ENCODE peak calls at places on chromosomes 11 and 22, in ten cellular contexts. One of them, this sample, is unnamed.

GRCh38 chr11:104997288-104997687 is 25.7 kb downstream of the CASP5 start:
- DNase-seq in endothelial cell: no peak
- DNase-seq in HS-5: no peak
- DNase-seq in PC-3: peak
- DNase-seq in GM06990: no peak
- DNase-seq in DMS153: no peak
- DNase-seq in EL: no peak
- DNase-seq in posterior cingulate gyrus: no peak
- DNase-seq in SJSA1: no peak
- DNase-seq in stimulated activated CD8-positive, alpha-beta memory T cell treated with anti-CD3 and anti-CD28 coated beads, Interleukin-7, amount 100 ng/mL, for 1 hour: no peak
- DNase-seq in this sample: no peak

GRCh38 chr11:106178361-106178760 is 100.9 kb downstream of the AASDHPPT start:
- DNase-seq in endothelial cell: no peak
- DNase-seq in HS-5: no peak
- DNase-seq in PC-3: peak
- DNase-seq in GM06990: no peak
- DNase-seq in DMS153: no peak
- DNase-seq in EL: no peak
- DNase-seq in posterior cingulate gyrus: no peak
- DNase-seq in SJSA1: no peak
- DNase-seq in stimulated activated CD8-positive, alpha-beta memory T cell treated with anti-CD3 and anti-CD28 coated beads, Interleukin-7, amount 100 ng/mL, for 1 hour: no peak
- DNase-seq in this sample: no peak

GRCh38 chr11:95301497-95301896 is 70.5 kb upstream of the SESN3 start:
- DNase-seq in endothelial cell: no peak
- DNase-seq in HS-5: no peak
- DNase-seq in PC-3: peak
- DNase-seq in GM06990: no peak
- DNase-seq in DMS153: no peak
- DNase-seq in EL: no peak
- DNase-seq in posterior cingulate gyrus: no peak
- DNase-seq in SJSA1: no peak
- DNase-seq in stimulated activated CD8-positive, alpha-beta memory T cell treated with anti-CD3 and anti-CD28 coated beads, Interleukin-7, amount 100 ng/mL, for 1 hour: no peak
- DNase-seq in this sample: no peak

GRCh38 chr11:121563003-121563402 is 110.2 kb upstream of the SORL1-AS1 start:
- DNase-seq in endothelial cell: no peak
- DNase-seq in HS-5: no peak
- DNase-seq in PC-3: no peak
- DNase-seq in GM06990: no peak
- DNase-seq in DMS153: no peak
- DNase-seq in EL: no peak
- DNase-seq in posterior cingulate gyrus: no peak
- DNase-seq in SJSA1: no peak
- DNase-seq in stimulated activated CD8-positive, alpha-beta memory T cell treated with anti-CD3 and anti-CD28 coated beads, Interleukin-7, amount 100 ng/mL, for 1 hour: no peak
- DNase-seq in this sample: no peak

GRCh38 chr11:86294026-86294425 is 8.0 kb upstream of the HIKESHI start:
- DNase-seq in endothelial cell: no peak
- DNase-seq in HS-5: no peak
- DNase-seq in PC-3: no peak
- DNase-seq in GM06990: no peak
- DNase-seq in DMS153: no peak
- DNase-seq in EL: no peak
- DNase-seq in posterior cingulate gyrus: no peak
- DNase-seq in SJSA1: no peak
- DNase-seq in stimulated activated CD8-positive, alpha-beta memory T cell treated with anti-CD3 and anti-CD28 coated beads, Interleukin-7, amount 100 ng/mL, for 1 hour: no peak
- DNase-seq in this sample: no peak

GRCh38 chr22:22520020-22520656 is at the start of gene ZNF280A:
- DNase-seq in endothelial cell: no peak
- DNase-seq in HS-5: no peak
- DNase-seq in PC-3: no peak
- DNase-seq in GM06990: no peak
- DNase-seq in DMS153: no peak
- DNase-seq in EL: no peak
- DNase-seq in posterior cingulate gyrus: no peak
- DNase-seq in SJSA1: no peak
- DNase-seq in stimulated activated CD8-positive, alpha-beta memory T cell treated with anti-CD3 and anti-CD28 coated beads, Interleukin-7, amount 100 ng/mL, for 1 hour: no peak
- DNase-seq in this sample: peak

GRCh38 chr11:116109228-116109627 is 605.0 kb upstream of the CADM1 start:
- DNase-seq in endothelial cell: no peak
- DNase-seq in HS-5: peak
- DNase-seq in PC-3: peak
- DNase-seq in GM06990: no peak
- DNase-seq in DMS153: no peak
- DNase-seq in EL: peak
- DNase-seq in posterior cingulate gyrus: no peak
- DNase-seq in SJSA1: peak
- DNase-seq in stimulated activated CD8-positive, alpha-beta memory T cell treated with anti-CD3 and anti-CD28 coated beads, Interleukin-7, amount 100 ng/mL, for 1 hour: no peak
- DNase-seq in this sample: peak

GRCh38 chr11:134947556-134947955 is 535.5 kb upstream of the B3GAT1 start:
- DNase-seq in endothelial cell: no peak
- DNase-seq in HS-5: no peak
- DNase-seq in PC-3: no peak
- DNase-seq in GM06990: no peak
- DNase-seq in DMS153: no peak
- DNase-seq in EL: no peak
- DNase-seq in posterior cingulate gyrus: no peak
- DNase-seq in SJSA1: no peak
- DNase-seq in stimulated activated CD8-positive, alpha-beta memory T cell treated with anti-CD3 and anti-CD28 coated beads, Interleukin-7, amount 100 ng/mL, for 1 hour: no peak
- DNase-seq in this sample: no peak

GRCh38 chr22:39325392-39325932 is 6.0 kb upstream of the RPL3 start:
- DNase-seq in endothelial cell: no peak
- DNase-seq in HS-5: no peak
- DNase-seq in PC-3: peak
- DNase-seq in GM06990: no peak
- DNase-seq in DMS153: no peak
- DNase-seq in EL: peak
- DNase-seq in posterior cingulate gyrus: no peak
- DNase-seq in SJSA1: no peak
- DNase-seq in stimulated activated CD8-positive, alpha-beta memory T cell treated with anti-CD3 and anti-CD28 coated beads, Interleukin-7, amount 100 ng/mL, for 1 hour: no peak
- DNase-seq in this sample: no peak

GRCh38 chr11:12092714-12093113 is 17.7 kb upstream of the MICAL2 start:
- DNase-seq in endothelial cell: no peak
- DNase-seq in HS-5: no peak
- DNase-seq in PC-3: no peak
- DNase-seq in GM06990: no peak
- DNase-seq in DMS153: peak
- DNase-seq in EL: no peak
- DNase-seq in posterior cingulate gyrus: no peak
- DNase-seq in SJSA1: no peak
- DNase-seq in stimulated activated CD8-positive, alpha-beta memory T cell treated with anti-CD3 and anti-CD28 coated beads, Interleukin-7, amount 100 ng/mL, for 1 hour: no peak
- DNase-seq in this sample: no peak

GRCh38 chr11:62444271-62444833 is 25.5 kb downstream of the SCGB1A1 start:
- DNase-seq in endothelial cell: no peak
- DNase-seq in HS-5: no peak
- DNase-seq in PC-3: no peak
- DNase-seq in GM06990: peak
- DNase-seq in DMS153: peak
- DNase-seq in EL: peak
- DNase-seq in posterior cingulate gyrus: peak
- DNase-seq in SJSA1: peak
- DNase-seq in stimulated activated CD8-positive, alpha-beta memory T cell treated with anti-CD3 and anti-CD28 coated beads, Interleukin-7, amount 100 ng/mL, for 1 hour: no peak
- DNase-seq in this sample: peak

GRCh38 chr22:30205281-30206115 is 41.1 kb downstream of the LIF start:
- DNase-seq in endothelial cell: no peak
- DNase-seq in HS-5: peak
- DNase-seq in PC-3: peak
- DNase-seq in GM06990: no peak
- DNase-seq in DMS153: peak
- DNase-seq in EL: peak
- DNase-seq in posterior cingulate gyrus: no peak
- DNase-seq in SJSA1: peak
- DNase-seq in stimulated activated CD8-positive, alpha-beta memory T cell treated with anti-CD3 and anti-CD28 coated beads, Interleukin-7, amount 100 ng/mL, for 1 hour: no peak
- DNase-seq in this sample: peak

GRCh38 chr11:33643167-33643817 is 57.3 kb downstream of the C11orf91 start:
- DNase-seq in endothelial cell: no peak
- DNase-seq in HS-5: no peak
- DNase-seq in PC-3: no peak
- DNase-seq in GM06990: no peak
- DNase-seq in DMS153: no peak
- DNase-seq in EL: no peak
- DNase-seq in posterior cingulate gyrus: no peak
- DNase-seq in SJSA1: peak
- DNase-seq in stimulated activated CD8-positive, alpha-beta memory T cell treated with anti-CD3 and anti-CD28 coated beads, Interleukin-7, amount 100 ng/mL, for 1 hour: no peak
- DNase-seq in this sample: no peak

GRCh38 chr22:37427128-37427710 is at the start of gene ELFN2:
- DNase-seq in endothelial cell: peak
- DNase-seq in HS-5: no peak
- DNase-seq in PC-3: peak
- DNase-seq in GM06990: no peak
- DNase-seq in DMS153: no peak
- DNase-seq in EL: peak
- DNase-seq in posterior cingulate gyrus: no peak
- DNase-seq in SJSA1: no peak
- DNase-seq in stimulated activated CD8-positive, alpha-beta memory T cell treated with anti-CD3 and anti-CD28 coated beads, Interleukin-7, amount 100 ng/mL, for 1 hour: no peak
- DNase-seq in this sample: no peak

GRCh38 chr11:76769645-76770586 is 13.2 kb upstream of the TSKU start:
- DNase-seq in endothelial cell: no peak
- DNase-seq in HS-5: no peak
- DNase-seq in PC-3: peak
- DNase-seq in GM06990: no peak
- DNase-seq in DMS153: no peak
- DNase-seq in EL: peak
- DNase-seq in posterior cingulate gyrus: no peak
- DNase-seq in SJSA1: peak
- DNase-seq in stimulated activated CD8-positive, alpha-beta memory T cell treated with anti-CD3 and anti-CD28 coated beads, Interleukin-7, amount 100 ng/mL, for 1 hour: no peak
- DNase-seq in this sample: no peak